ENCODE peak calls at places on chromosomes 4 and X, in nine cellular contexts. N is IMR-90, W is HL-60, D is heart left ventricle, T is GM12878, R is A549, L is H9, A is HFFc6, I is BJ. K is an unnamed sample.

GRCh38 chr4:11323771-11324170 is 104.9 kb downstream of the HS3ST1 start:
- DNase-seq in W (no peak), D (no peak), I (no peak), N (no peak), T (no peak), A (no peak), R (no peak), L (peak; percentile 28), K (no peak)

GRCh38 chrX:69424161-69424560 is 80.0 kb upstream of the NALF2 start:
- DNase-seq in N (peak; percentile 16), T (no peak), A (no peak), I (no peak), R (peak; percentile 9), L (no peak), W (no peak), D (no peak), K (no peak)

GRCh38 chr4:149980941-149981340 is 97.3 kb upstream of the DCLK2 start:
- DNase-seq in T (no peak), A (peak; percentile 39), N (peak; percentile 65), I (no peak), D (peak; percentile 31), R (peak; percentile 59), L (no peak), W (peak; percentile 13), K (no peak)

GRCh38 chr4:43251760-43252317 is 359.3 kb downstream of the GRXCR1 start:
- DNase-seq in I (no peak), T (no peak), R (no peak), N (peak; percentile 15), L (no peak), A (no peak), W (no peak), D (no peak), K (no peak)

GRCh38 chrX:106874075-106874474 is 29.1 kb downstream of the RIPPLY1 start:
- DNase-seq in N (peak; percentile 42), D (no peak), A (peak; percentile 8), W (peak; percentile 5), I (no peak), T (no peak), L (no peak), R (peak; percentile 35), K (no peak)

GRCh38 chr4:179596621-179597020 is 2154.4 kb upstream of the AGA start:
- DNase-seq in I (no peak), A (no peak), T (no peak), L (no peak), W (no peak), N (peak; percentile 72), D (no peak), R (no peak), K (no peak)

GRCh38 chr4:123415977-123416376 is 19.4 kb downstream of the SPRY1 start:
- DNase-seq in D (no peak), A (peak; percentile 31), R (no peak), I (no peak), T (no peak), L (no peak), W (peak; percentile 90), N (peak; percentile 45), K (no peak)

GRCh38 chrX:125810856-125811255 is 355.2 kb downstream of the DCAF12L2 start:
- DNase-seq in I (no peak), T (no peak), A (no peak), D (no peak), R (no peak), W (no peak), L (no peak), N (no peak), K (no peak)

GRCh38 chr4:129145222-129145730 is 49.3 kb downstream of the C4orf33 start:
- DNase-seq in T (no peak), D (no peak), A (no peak), N (no peak), W (no peak), R (no peak), I (no peak), L (no peak), K (no peak)

GRCh38 chr4:16039139-16039538 is 44.7 kb downstream of the PROM1 start:
- DNase-seq in A (no peak), R (no peak), T (no peak), N (no peak), D (no peak), W (no peak), L (no peak), I (no peak), K (no peak)

DNA sequence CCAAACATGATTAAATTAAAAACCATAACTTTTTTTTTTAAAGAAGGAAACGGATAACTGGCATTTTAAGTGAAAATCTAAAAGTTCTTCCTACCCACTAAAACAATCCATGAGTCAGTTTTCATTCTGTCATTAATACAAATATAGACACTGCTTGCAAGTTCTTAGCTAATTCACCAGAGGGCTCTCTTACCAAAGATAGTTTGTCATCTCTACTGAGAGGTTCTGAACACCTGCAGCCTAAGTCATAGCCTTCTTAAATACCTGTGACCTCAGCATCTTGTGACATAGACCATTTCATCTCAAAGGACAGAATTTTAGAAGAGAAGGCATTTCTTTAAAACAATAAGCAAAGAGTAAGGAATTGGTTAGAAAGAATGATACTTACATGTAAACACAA is 65.3 kb upstream of the FAM120C start:
- DNase-seq in L (no peak), D (no peak), W (no peak), A (peak; percentile 18), R (peak; percentile 48), T (no peak), I (no peak), N (peak; percentile 44), K (no peak)
- TF ChIP-seq CTCF in L (peak; percentile 34), D (peak; percentile 30), W (no peak), A (peak; percentile 48), R (peak; percentile 53), T (peak; percentile 16), I (peak; percentile 32), N (peak; percentile 36), K (peak; percentile 20)

DNA sequence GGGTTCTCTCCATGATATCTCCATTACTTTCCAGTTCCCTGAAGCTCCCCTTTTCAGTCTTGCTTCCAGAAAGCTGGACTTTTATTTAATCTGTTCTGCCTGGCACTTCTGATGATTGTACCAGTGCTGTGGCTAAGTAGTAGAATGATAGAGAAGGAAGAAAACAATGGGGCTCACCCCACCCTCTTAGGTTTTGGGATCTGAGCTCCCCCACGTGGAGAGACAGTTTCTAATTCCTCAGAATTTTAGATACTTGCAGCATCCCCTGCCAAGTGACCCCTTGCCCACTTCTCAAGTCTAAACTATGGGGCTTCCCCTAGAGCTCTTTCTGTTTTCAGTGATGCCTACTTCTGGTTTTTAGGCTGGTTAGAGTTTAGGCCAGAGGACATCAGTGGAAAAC is 73.9 kb downstream of the GC start:
- DNase-seq in N (no peak), W (no peak), I (no peak), L (no peak), R (peak; percentile 9), T (no peak), D (no peak), A (no peak), K (no peak)
- TF ChIP-seq CTCF in N (peak; percentile 23), W (no peak), I (peak; percentile 25), L (peak; percentile 58), R (peak; percentile 38), T (no peak), D (no peak), A (peak; percentile 57), K (peak; percentile 15)

DNA sequence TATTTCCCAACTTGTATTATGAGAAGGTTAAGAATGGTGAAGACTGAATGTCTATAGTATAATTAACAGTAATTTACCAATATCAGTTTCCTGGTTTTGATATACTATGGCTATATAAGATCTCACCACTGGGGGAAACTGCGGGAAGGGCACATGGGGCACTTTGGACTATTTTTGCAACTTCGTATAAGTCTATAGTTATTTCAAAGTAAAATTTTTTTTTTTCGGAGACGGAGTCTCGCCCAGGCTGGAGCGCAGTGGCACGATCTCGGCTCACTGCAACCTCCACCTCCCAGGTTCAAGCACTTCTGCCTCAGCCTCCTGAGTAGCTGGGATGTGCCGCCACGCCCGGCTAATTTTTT is 46.1 kb downstream of the CXorf58 start:
- DNase-seq in I (no peak), A (no peak), D (no peak), L (no peak), R (no peak), W (peak; percentile 16), N (no peak), T (no peak), K (no peak)
- TF ChIP-seq CTCF in I (no peak), A (peak; percentile 21), D (no peak), L (peak; percentile 36), R (no peak), W (no peak), N (no peak), T (peak; percentile 7), K (no peak)

GRCh38 chr4:18081708-18082107 is 60.2 kb upstream of the LCORL start:
- DNase-seq in W (no peak), T (no peak), A (no peak), I (no peak), N (no peak), R (no peak), D (no peak), L (no peak), K (no peak)

GRCh38 chr4:18077808-18078207 is 56.3 kb upstream of the LCORL start:
- DNase-seq in I (no peak), T (no peak), W (no peak), D (no peak), A (no peak), N (no peak), R (no peak), L (no peak), K (no peak)

GRCh38 chr4:18071894-18072293 is 50.3 kb upstream of the LCORL start:
- DNase-seq in D (no peak), T (no peak), N (no peak), I (no peak), L (no peak), W (no peak), R (no peak), A (no peak), K (no peak)

DNA sequence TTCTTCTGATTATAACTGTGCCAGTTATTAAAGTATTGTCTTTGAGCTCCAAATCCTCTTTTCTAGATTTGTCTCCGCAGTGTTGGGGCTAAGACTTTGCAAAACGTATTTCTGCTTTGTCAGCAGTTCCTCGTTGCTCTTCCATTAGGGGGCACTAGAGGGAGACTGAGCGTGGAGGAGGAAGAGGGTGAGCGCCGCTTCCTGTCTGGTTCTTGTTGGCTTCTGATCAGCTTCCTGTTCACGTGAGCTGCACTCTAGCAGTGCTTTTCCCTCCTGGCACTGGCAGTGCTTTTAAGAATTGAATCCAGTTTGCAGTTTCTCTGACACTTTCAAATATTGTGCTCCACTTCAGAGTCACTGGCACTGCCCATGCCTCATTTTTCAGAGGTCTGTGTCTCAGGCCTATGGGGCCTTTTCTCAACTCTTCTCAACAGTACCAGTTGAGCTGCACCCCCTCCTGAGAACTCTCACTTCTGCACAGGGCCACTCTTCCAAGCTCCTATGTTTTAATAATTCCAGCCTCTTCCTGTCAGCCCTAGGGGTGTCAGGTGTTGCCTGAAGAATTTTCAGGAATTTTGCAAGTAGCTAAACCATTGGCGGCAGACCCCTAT is 54.4 kb upstream of the LCORL start:
- DNase-seq in L (peak; percentile 50), A (no peak), T (no peak), N (peak; percentile 12), I (no peak), D (peak; percentile 47), W (peak; percentile 70), R (peak; percentile 50), K (no peak)
- TF ChIP-seq CTCF in L (peak; percentile 65), A (peak; percentile 30), T (peak; percentile 32), N (peak; percentile 24), I (no peak), D (peak; percentile 51), W (peak; percentile 37), R (no peak), K (peak; percentile 0)